ENCODE peak calls at places on chromosomes 5 and 9, in eight cellular contexts. One of them, this sample, is unnamed.

GRCh38 chr9:108241384-108241783 is 614.4 kb downstream of the ACTL7B start:
- DNase-seq in CD8-positive, alpha-beta memory T cell: no peak
- DNase-seq in T follicular helper cell: no peak
- DNase-seq in iPS-NIHi11: peak
- DNase-seq in EH: no peak
- DNase-seq in activated effector memory CD4-positive, alpha-beta T cell treated with anti-CD3 and anti-CD28 coated beads, Interleukin-2, amount 50 U/mL, for 16 hours: no peak
- DNase-seq in GM03348: no peak
- DNase-seq in B cell: no peak
- DNase-seq in this sample: no peak

GRCh38 chr5:60010328-60010727 is 116.8 kb upstream of the PDE4D start:
- DNase-seq in GM03348: no peak
- DNase-seq in CD8-positive, alpha-beta memory T cell: no peak
- DNase-seq in T follicular helper cell: no peak
- DNase-seq in EH: no peak
- DNase-seq in iPS-NIHi11: no peak
- DNase-seq in activated effector memory CD4-positive, alpha-beta T cell treated with anti-CD3 and anti-CD28 coated beads, Interleukin-2, amount 50 U/mL, for 16 hours: no peak
- DNase-seq in B cell: no peak
- DNase-seq in this sample: no peak

GRCh38 chr5:95817430-95817829 is 5.1 kb downstream of the GLRX start:
- DNase-seq in EH: peak
- DNase-seq in GM03348: no peak
- DNase-seq in iPS-NIHi11: peak
- DNase-seq in activated effector memory CD4-positive, alpha-beta T cell treated with anti-CD3 and anti-CD28 coated beads, Interleukin-2, amount 50 U/mL, for 16 hours: peak
- DNase-seq in B cell: no peak
- DNase-seq in T follicular helper cell: no peak
- DNase-seq in CD8-positive, alpha-beta memory T cell: no peak
- DNase-seq in this sample: peak

GRCh38 chr9:1184146-1184545 is 134.0 kb downstream of the DMRT2 start:
- DNase-seq in T follicular helper cell: no peak
- DNase-seq in B cell: no peak
- DNase-seq in EH: peak
- DNase-seq in activated effector memory CD4-positive, alpha-beta T cell treated with anti-CD3 and anti-CD28 coated beads, Interleukin-2, amount 50 U/mL, for 16 hours: no peak
- DNase-seq in iPS-NIHi11: no peak
- DNase-seq in GM03348: no peak
- DNase-seq in CD8-positive, alpha-beta memory T cell: no peak
- DNase-seq in this sample: no peak

GRCh38 chr5:181221105-181221791 is 1.8 kb upstream of the TRIM41 start:
- DNase-seq in T follicular helper cell: peak
- DNase-seq in iPS-NIHi11: no peak
- DNase-seq in CD8-positive, alpha-beta memory T cell: peak
- DNase-seq in B cell: no peak
- DNase-seq in EH: no peak
- DNase-seq in activated effector memory CD4-positive, alpha-beta T cell treated with anti-CD3 and anti-CD28 coated beads, Interleukin-2, amount 50 U/mL, for 16 hours: peak
- DNase-seq in GM03348: no peak
- DNase-seq in this sample: no peak

GRCh38 chr9:37449877-37450632 is 15.2 kb downstream of the ZBTB5 start:
- DNase-seq in iPS-NIHi11: no peak
- DNase-seq in GM03348: no peak
- DNase-seq in T follicular helper cell: no peak
- DNase-seq in B cell: no peak
- DNase-seq in CD8-positive, alpha-beta memory T cell: no peak
- DNase-seq in activated effector memory CD4-positive, alpha-beta T cell treated with anti-CD3 and anti-CD28 coated beads, Interleukin-2, amount 50 U/mL, for 16 hours: no peak
- DNase-seq in EH: no peak
- DNase-seq in this sample: no peak

GRCh38 chr5:130966990-130967389 is 198.1 kb downstream of the HINT1 start:
- DNase-seq in iPS-NIHi11: no peak
- DNase-seq in GM03348: no peak
- DNase-seq in B cell: no peak
- DNase-seq in CD8-positive, alpha-beta memory T cell: no peak
- DNase-seq in T follicular helper cell: no peak
- DNase-seq in EH: no peak
- DNase-seq in activated effector memory CD4-positive, alpha-beta T cell treated with anti-CD3 and anti-CD28 coated beads, Interleukin-2, amount 50 U/mL, for 16 hours: no peak
- DNase-seq in this sample: no peak

GRCh38 chr5:163506726-163507125 is 1.3 kb downstream of the MAT2B start:
- DNase-seq in iPS-NIHi11: no peak
- DNase-seq in EH: peak
- DNase-seq in CD8-positive, alpha-beta memory T cell: no peak
- DNase-seq in GM03348: peak
- DNase-seq in T follicular helper cell: no peak
- DNase-seq in activated effector memory CD4-positive, alpha-beta T cell treated with anti-CD3 and anti-CD28 coated beads, Interleukin-2, amount 50 U/mL, for 16 hours: no peak
- DNase-seq in B cell: no peak
- DNase-seq in this sample: no peak

GRCh38 chr9:111966324-111966723 is 69.7 kb downstream of the UGCG start:
- DNase-seq in GM03348: no peak
- DNase-seq in iPS-NIHi11: no peak
- DNase-seq in EH: no peak
- DNase-seq in T follicular helper cell: no peak
- DNase-seq in activated effector memory CD4-positive, alpha-beta T cell treated with anti-CD3 and anti-CD28 coated beads, Interleukin-2, amount 50 U/mL, for 16 hours: no peak
- DNase-seq in B cell: no peak
- DNase-seq in CD8-positive, alpha-beta memory T cell: no peak
- DNase-seq in this sample: no peak

GRCh38 chr5:36200513-36200912 is 41.2 kb downstream of the NADK2 start:
- DNase-seq in CD8-positive, alpha-beta memory T cell: no peak
- DNase-seq in T follicular helper cell: no peak
- DNase-seq in EH: peak
- DNase-seq in iPS-NIHi11: no peak
- DNase-seq in B cell: no peak
- DNase-seq in GM03348: no peak
- DNase-seq in activated effector memory CD4-positive, alpha-beta T cell treated with anti-CD3 and anti-CD28 coated beads, Interleukin-2, amount 50 U/mL, for 16 hours: no peak
- DNase-seq in this sample: no peak

GRCh38 chr9:97846347-97846746 is 6.7 kb upstream of the FOXE1 start:
- DNase-seq in B cell: no peak
- DNase-seq in GM03348: no peak
- DNase-seq in T follicular helper cell: no peak
- DNase-seq in iPS-NIHi11: no peak
- DNase-seq in CD8-positive, alpha-beta memory T cell: no peak
- DNase-seq in EH: no peak
- DNase-seq in activated effector memory CD4-positive, alpha-beta T cell treated with anti-CD3 and anti-CD28 coated beads, Interleukin-2, amount 50 U/mL, for 16 hours: no peak
- DNase-seq in this sample: no peak

GRCh38 chr9:94805585-94805984 is 79.1 kb downstream of the AOPEP start:
- DNase-seq in activated effector memory CD4-positive, alpha-beta T cell treated with anti-CD3 and anti-CD28 coated beads, Interleukin-2, amount 50 U/mL, for 16 hours: no peak
- DNase-seq in GM03348: peak
- DNase-seq in iPS-NIHi11: no peak
- DNase-seq in EH: peak
- DNase-seq in CD8-positive, alpha-beta memory T cell: no peak
- DNase-seq in B cell: no peak
- DNase-seq in T follicular helper cell: no peak
- DNase-seq in this sample: no peak

GRCh38 chr5:124712724-124713305 is 33.6 kb downstream of the ZNF608 start:
- DNase-seq in GM03348: no peak
- DNase-seq in T follicular helper cell: no peak
- DNase-seq in activated effector memory CD4-positive, alpha-beta T cell treated with anti-CD3 and anti-CD28 coated beads, Interleukin-2, amount 50 U/mL, for 16 hours: no peak
- DNase-seq in B cell: no peak
- DNase-seq in CD8-positive, alpha-beta memory T cell: no peak
- DNase-seq in EH: no peak
- DNase-seq in iPS-NIHi11: no peak
- DNase-seq in this sample: no peak

GRCh38 chr5:82467006-82467561 is 188.9 kb upstream of the RPS23 start:
- DNase-seq in B cell: no peak
- DNase-seq in EH: peak
- DNase-seq in CD8-positive, alpha-beta memory T cell: no peak
- DNase-seq in iPS-NIHi11: no peak
- DNase-seq in GM03348: peak
- DNase-seq in T follicular helper cell: no peak
- DNase-seq in activated effector memory CD4-positive, alpha-beta T cell treated with anti-CD3 and anti-CD28 coated beads, Interleukin-2, amount 50 U/mL, for 16 hours: no peak
- DNase-seq in this sample: no peak

GRCh38 chr5:652773-653350 is 40.3 kb downstream of the TPPP start:
- DNase-seq in activated effector memory CD4-positive, alpha-beta T cell treated with anti-CD3 and anti-CD28 coated beads, Interleukin-2, amount 50 U/mL, for 16 hours: no peak
- DNase-seq in CD8-positive, alpha-beta memory T cell: no peak
- DNase-seq in iPS-NIHi11: no peak
- DNase-seq in GM03348: no peak
- DNase-seq in EH: no peak
- DNase-seq in T follicular helper cell: no peak
- DNase-seq in B cell: peak
- DNase-seq in this sample: no peak

GRCh38 chr5:72121753-72122445 is 14.6 kb downstream of the MAP1B start:
- DNase-seq in EH: no peak
- DNase-seq in GM03348: no peak
- DNase-seq in B cell: no peak
- DNase-seq in CD8-positive, alpha-beta memory T cell: no peak
- DNase-seq in T follicular helper cell: no peak
- DNase-seq in activated effector memory CD4-positive, alpha-beta T cell treated with anti-CD3 and anti-CD28 coated beads, Interleukin-2, amount 50 U/mL, for 16 hours: no peak
- DNase-seq in iPS-NIHi11: no peak
- DNase-seq in this sample: no peak

GRCh38 chr9:20770947-20771346 is 86.9 kb downstream of the FOCAD start:
- DNase-seq in EH: no peak
- DNase-seq in T follicular helper cell: no peak
- DNase-seq in activated effector memory CD4-positive, alpha-beta T cell treated with anti-CD3 and anti-CD28 coated beads, Interleukin-2, amount 50 U/mL, for 16 hours: no peak
- DNase-seq in CD8-positive, alpha-beta memory T cell: no peak
- DNase-seq in GM03348: no peak
- DNase-seq in B cell: no peak
- DNase-seq in iPS-NIHi11: no peak
- DNase-seq in this sample: no peak

GRCh38 chr5:174692381-174692780 is 32.0 kb upstream of the MSX2 start:
- DNase-seq in T follicular helper cell: no peak
- DNase-seq in EH: no peak
- DNase-seq in CD8-positive, alpha-beta memory T cell: no peak
- DNase-seq in GM03348: no peak
- DNase-seq in iPS-NIHi11: no peak
- DNase-seq in B cell: no peak
- DNase-seq in activated effector memory CD4-positive, alpha-beta T cell treated with anti-CD3 and anti-CD28 coated beads, Interleukin-2, amount 50 U/mL, for 16 hours: no peak
- DNase-seq in this sample: no peak

GRCh38 chr9:107286057-107286456 is 3.0 kb downstream of the RAD23B start:
- DNase-seq in B cell: no peak
- DNase-seq in iPS-NIHi11: no peak
- DNase-seq in GM03348: no peak
- DNase-seq in EH: no peak
- DNase-seq in T follicular helper cell: no peak
- DNase-seq in CD8-positive, alpha-beta memory T cell: no peak
- DNase-seq in activated effector memory CD4-positive, alpha-beta T cell treated with anti-CD3 and anti-CD28 coated beads, Interleukin-2, amount 50 U/mL, for 16 hours: no peak
- DNase-seq in this sample: no peak

GRCh38 chr5:39014544-39014943 is 59.7 kb downstream of the RICTOR start:
- DNase-seq in activated effector memory CD4-positive, alpha-beta T cell treated with anti-CD3 and anti-CD28 coated beads, Interleukin-2, amount 50 U/mL, for 16 hours: no peak
- DNase-seq in iPS-NIHi11: no peak
- DNase-seq in B cell: no peak
- DNase-seq in GM03348: peak
- DNase-seq in EH: peak
- DNase-seq in CD8-positive, alpha-beta memory T cell: no peak
- DNase-seq in T follicular helper cell: no peak
- DNase-seq in this sample: no peak

GRCh38 chr9:38713426-38713825 is 6.5 kb downstream of the FAM240B start:
- DNase-seq in T follicular helper cell: no peak
- DNase-seq in B cell: no peak
- DNase-seq in EH: peak
- DNase-seq in CD8-positive, alpha-beta memory T cell: no peak
- DNase-seq in activated effector memory CD4-positive, alpha-beta T cell treated with anti-CD3 and anti-CD28 coated beads, Interleukin-2, amount 50 U/mL, for 16 hours: no peak
- DNase-seq in GM03348: peak
- DNase-seq in iPS-NIHi11: no peak
- DNase-seq in this sample: no peak

GRCh38 chr5:75037106-75037505 is 15.3 kb downstream of the GCNT4 start:
- DNase-seq in GM03348: peak
- DNase-seq in iPS-NIHi11: peak
- DNase-seq in T follicular helper cell: no peak
- DNase-seq in B cell: no peak
- DNase-seq in CD8-positive, alpha-beta memory T cell: no peak
- DNase-seq in EH: peak
- DNase-seq in activated effector memory CD4-positive, alpha-beta T cell treated with anti-CD3 and anti-CD28 coated beads, Interleukin-2, amount 50 U/mL, for 16 hours: peak
- DNase-seq in this sample: no peak

GRCh38 chr5:142388696-142389095 is 63.9 kb upstream of the SPRY4 start:
- DNase-seq in T follicular helper cell: no peak
- DNase-seq in EH: peak
- DNase-seq in iPS-NIHi11: no peak
- DNase-seq in GM03348: no peak
- DNase-seq in activated effector memory CD4-positive, alpha-beta T cell treated with anti-CD3 and anti-CD28 coated beads, Interleukin-2, amount 50 U/mL, for 16 hours: no peak
- DNase-seq in B cell: no peak
- DNase-seq in CD8-positive, alpha-beta memory T cell: no peak
- DNase-seq in this sample: no peak

GRCh38 chr5:52657231-52657645 is 130.5 kb upstream of the ITGA1 start:
- DNase-seq in B cell: no peak
- DNase-seq in activated effector memory CD4-positive, alpha-beta T cell treated with anti-CD3 and anti-CD28 coated beads, Interleukin-2, amount 50 U/mL, for 16 hours: no peak
- DNase-seq in EH: peak
- DNase-seq in iPS-NIHi11: peak
- DNase-seq in CD8-positive, alpha-beta memory T cell: peak
- DNase-seq in T follicular helper cell: no peak
- DNase-seq in GM03348: peak
- DNase-seq in this sample: no peak

GRCh38 chr5:1522601-1523479 is 920 bp downstream of the LPCAT1 start:
- DNase-seq in GM03348: peak
- DNase-seq in B cell: peak
- DNase-seq in EH: no peak
- DNase-seq in CD8-positive, alpha-beta memory T cell: peak
- DNase-seq in iPS-NIHi11: no peak
- DNase-seq in T follicular helper cell: no peak
- DNase-seq in activated effector memory CD4-positive, alpha-beta T cell treated with anti-CD3 and anti-CD28 coated beads, Interleukin-2, amount 50 U/mL, for 16 hours: peak
- DNase-seq in this sample: peak

GRCh38 chr5:145680169-145680568 is 155.0 kb downstream of the PRELID2 start:
- DNase-seq in EH: no peak
- DNase-seq in B cell: no peak
- DNase-seq in iPS-NIHi11: peak
- DNase-seq in T follicular helper cell: no peak
- DNase-seq in CD8-positive, alpha-beta memory T cell: no peak
- DNase-seq in activated effector memory CD4-positive, alpha-beta T cell treated with anti-CD3 and anti-CD28 coated beads, Interleukin-2, amount 50 U/mL, for 16 hours: no peak
- DNase-seq in GM03348: no peak
- DNase-seq in this sample: no peak

GRCh38 chr5:154437281-154437965 is 8.4 kb upstream of the SAP30L start:
- DNase-seq in T follicular helper cell: no peak
- DNase-seq in EH: no peak
- DNase-seq in activated effector memory CD4-positive, alpha-beta T cell treated with anti-CD3 and anti-CD28 coated beads, Interleukin-2, amount 50 U/mL, for 16 hours: no peak
- DNase-seq in B cell: no peak
- DNase-seq in iPS-NIHi11: no peak
- DNase-seq in CD8-positive, alpha-beta memory T cell: no peak
- DNase-seq in GM03348: no peak
- DNase-seq in this sample: no peak

GRCh38 chr9:101716629-101717028 is 21.8 kb downstream of the GRIN3A start:
- DNase-seq in GM03348: no peak
- DNase-seq in activated effector memory CD4-positive, alpha-beta T cell treated with anti-CD3 and anti-CD28 coated beads, Interleukin-2, amount 50 U/mL, for 16 hours: no peak
- DNase-seq in EH: no peak
- DNase-seq in CD8-positive, alpha-beta memory T cell: no peak
- DNase-seq in B cell: no peak
- DNase-seq in T follicular helper cell: no peak
- DNase-seq in iPS-NIHi11: no peak
- DNase-seq in this sample: no peak

GRCh38 chr9:81470864-81471263 is 218.5 kb downstream of the TLE1 start:
- DNase-seq in activated effector memory CD4-positive, alpha-beta T cell treated with anti-CD3 and anti-CD28 coated beads, Interleukin-2, amount 50 U/mL, for 16 hours: no peak
- DNase-seq in B cell: no peak
- DNase-seq in GM03348: no peak
- DNase-seq in CD8-positive, alpha-beta memory T cell: no peak
- DNase-seq in T follicular helper cell: no peak
- DNase-seq in EH: no peak
- DNase-seq in iPS-NIHi11: no peak
- DNase-seq in this sample: no peak

GRCh38 chr5:135598691-135599395 is 20.1 kb upstream of the CXCL14 start:
- DNase-seq in activated effector memory CD4-positive, alpha-beta T cell treated with anti-CD3 and anti-CD28 coated beads, Interleukin-2, amount 50 U/mL, for 16 hours: no peak
- DNase-seq in GM03348: no peak
- DNase-seq in iPS-NIHi11: no peak
- DNase-seq in EH: no peak
- DNase-seq in B cell: no peak
- DNase-seq in T follicular helper cell: no peak
- DNase-seq in CD8-positive, alpha-beta memory T cell: no peak
- DNase-seq in this sample: no peak